ENCODE peak calls at places on chromosome 14, in six cellular contexts. P, H, V, S, O and M are unnamed samples.
A peak's percentile ranks its signal among the peaks of the same experiment; 100 is the strongest.

GRCh38 chr14:64682173-64682710 is 22.0 kb upstream of the PLEKHG3 start:
- DNase-seq in P (peak; percentile 40), V (peak; percentile 70), S (no peak), O (no peak), H (peak; percentile 93), M (no peak)

GRCh38 chr14:101980700-101981099 is 16.3 kb downstream of the DYNC1H1 start:
- DNase-seq in V (peak; percentile 46), P (no peak), S (peak; percentile 58), H (peak; percentile 99), O (peak; percentile 53), M (no peak)

GRCh38 chr14:21071225-21072041 is 1.3 kb downstream of the ARHGEF40 start:
- DNase-seq in V (peak; percentile 90), S (peak; percentile 84), P (peak; percentile 88), H (peak; percentile 94), O (peak; percentile 88), M (peak; percentile 93)

GRCh38 chr14:78162202-78162601 is 8.0 kb upstream of the NRXN3 start:
- DNase-seq in P (no peak), H (no peak), O (no peak), S (no peak), V (no peak), M (no peak)

GRCh38 chr14:104724981-104725771 is 1.1 kb downstream of the ADSS1 start:
- DNase-seq in P (peak; percentile 59), S (no peak), O (no peak), V (peak; percentile 75), H (peak; percentile 65), M (no peak)

GRCh38 chr14:76901171-76902055 is 75.2 kb downstream of the LRRC74A start:
- DNase-seq in P (no peak), O (no peak), H (peak; percentile 56), V (no peak), S (no peak), M (no peak)

GRCh38 chr14:34826661-34827060 is 48.5 kb downstream of the BAZ1A start:
- DNase-seq in S (no peak), P (no peak), O (no peak), H (no peak), V (no peak), M (no peak)

GRCh38 chr14:36510078-36510799 is 9.8 kb downstream of the NKX2-1 start:
- DNase-seq in H (no peak), P (peak; percentile 37), S (no peak), V (no peak), O (no peak), M (no peak)

GRCh38 chr14:51039285-51039684 is 55.6 kb downstream of the TRIM9 start:
- DNase-seq in V (no peak), H (no peak), O (no peak), P (no peak), S (no peak), M (no peak)

GRCh38 chr14:62168564-62169155 is 406.4 kb downstream of the SNAPC1 start:
- DNase-seq in P (no peak), H (peak; percentile 2), O (no peak), S (no peak), V (no peak), M (no peak)

GRCh38 chr14:22159049-22159448 is 430.0 kb downstream of the DAD1 start:
- DNase-seq in P (no peak), V (no peak), H (no peak), S (no peak), O (no peak), M (no peak)

GRCh38 chr14:61765225-61765943 is 3.2 kb downstream of the SNAPC1 start:
- DNase-seq in H (no peak), O (no peak), V (no peak), P (no peak), S (no peak), M (no peak)

GRCh38 chr14:63290741-63291286 is 27.9 kb downstream of the GPHB5 start:
- DNase-seq in S (no peak), V (no peak), O (no peak), H (peak; percentile 54), P (no peak), M (no peak)

GRCh38 chr14:79417961-79418360 is 793.3 kb downstream of the DIO2 start:
- DNase-seq in V (no peak), P (no peak), O (no peak), S (no peak), H (no peak), M (no peak)

GRCh38 chr14:100714205-100714781 is 12.4 kb upstream of the DLK1 start:
- DNase-seq in H (no peak), V (no peak), O (no peak), S (no peak), P (no peak), M (no peak)

GRCh38 chr14:32109676-32110075 is 32.6 kb downstream of the ARHGAP5 start:
- DNase-seq in V (no peak), H (peak; percentile 56), P (no peak), O (no peak), S (no peak), M (no peak)

GRCh38 chr14:24275524-24276139 is 4.2 kb upstream of the RABGGTA start:
- DNase-seq in P (peak; percentile 57), O (no peak), S (no peak), H (no peak), V (no peak), M (no peak)
- TF ChIP-seq CTCF in P (no peak), O (no peak), S (no peak), H (no peak), V (no peak), M (no peak)

GRCh38 chr14:58947816-58948440 is 240.5 kb upstream of the DAAM1 start:
- DNase-seq in S (no peak), H (peak; percentile 9), V (no peak), O (no peak), P (peak; percentile 46), M (no peak)
- TF ChIP-seq CTCF in S (no peak), H (no peak), V (no peak), O (no peak), P (no peak), M (no peak)

DNA sequence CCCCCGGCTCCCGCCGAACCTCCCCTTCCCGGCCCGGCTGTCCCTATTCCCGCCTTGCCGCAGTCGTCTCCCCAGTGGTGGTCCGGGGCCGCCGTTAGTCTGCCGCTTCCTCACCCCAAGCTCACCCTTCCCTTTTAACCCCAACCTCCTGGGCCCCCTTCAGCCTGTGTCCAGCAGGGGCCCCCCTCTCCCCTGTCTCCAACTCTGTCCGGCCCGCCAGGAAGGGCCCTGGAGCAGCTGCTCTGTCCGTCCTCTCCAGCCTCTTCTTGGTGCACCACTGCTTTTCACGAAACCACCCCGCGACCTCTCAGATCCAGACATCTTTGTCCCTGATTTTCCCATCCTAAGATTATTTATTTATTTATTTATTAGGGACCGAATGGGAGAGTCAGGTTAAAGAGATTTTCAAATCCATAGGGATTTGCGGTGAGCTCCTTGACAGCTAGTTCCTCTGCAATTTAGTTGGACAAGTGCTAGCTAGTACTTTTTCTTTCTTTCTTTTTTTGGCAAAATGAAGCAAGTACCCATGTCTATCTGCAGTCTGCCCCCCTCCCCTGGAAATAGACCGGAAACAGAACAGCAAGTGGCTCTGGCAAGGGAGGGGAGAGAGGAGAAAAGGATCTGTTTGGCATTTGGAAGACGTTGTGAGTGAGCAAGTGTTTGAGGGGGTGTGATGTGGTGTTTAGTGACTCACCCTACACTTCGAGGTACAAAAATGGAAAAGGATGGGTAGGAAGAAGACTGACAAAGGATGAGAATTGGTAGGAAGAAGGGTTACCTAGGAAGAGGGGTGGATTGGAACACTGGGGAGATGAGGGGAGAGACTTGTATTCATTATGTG is 632 bp downstream of the UBR7 start:
- DNase-seq in S (no peak), P (peak; percentile 68), H (peak; percentile 70), O (peak; percentile 62), V (peak; percentile 57), M (peak; percentile 64)
- TF ChIP-seq CTCF in S (peak; percentile 60), P (no peak), H (peak; percentile 45), O (peak; percentile 51), V (peak; percentile 37), M (peak; percentile 23)

GRCh38 chr14:29836395-29836794 is 91.3 kb downstream of the PRKD1 start:
- DNase-seq in S (no peak), O (no peak), P (no peak), V (no peak), H (no peak), M (no peak)

DNA sequence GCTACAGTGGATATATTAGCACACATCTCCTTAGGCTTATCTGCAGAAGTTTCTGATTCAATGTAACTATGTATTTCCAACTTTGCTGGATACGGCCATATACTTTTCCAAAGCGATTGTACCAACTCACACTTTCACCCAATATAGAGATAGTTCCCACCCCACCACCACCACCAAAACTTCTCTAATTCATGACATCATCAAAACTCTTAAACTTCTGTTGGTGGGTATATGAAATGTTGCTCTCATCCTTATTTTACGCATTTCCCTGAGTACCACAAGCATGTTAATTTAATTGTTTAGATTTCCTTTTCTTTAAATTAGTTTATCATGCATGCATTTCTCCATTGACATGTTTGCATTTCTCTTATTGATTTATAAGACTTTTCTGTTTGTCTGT is 95.6 kb downstream of the PRKD1 start:
- DNase-seq in P (no peak), O (no peak), H (no peak), S (no peak), V (no peak), M (no peak)
- TF ChIP-seq CTCF in P (no peak), O (no peak), H (no peak), S (no peak), V (no peak), M (no peak)

GRCh38 chr14:81302613-81303012 is 81.9 kb upstream of the GTF2A1 start:
- DNase-seq in P (no peak), O (no peak), H (no peak), S (no peak), V (no peak), M (no peak)
- TF ChIP-seq CTCF in P (peak; percentile 31), O (no peak), H (no peak), S (no peak), V (no peak), M (no peak)

DNA sequence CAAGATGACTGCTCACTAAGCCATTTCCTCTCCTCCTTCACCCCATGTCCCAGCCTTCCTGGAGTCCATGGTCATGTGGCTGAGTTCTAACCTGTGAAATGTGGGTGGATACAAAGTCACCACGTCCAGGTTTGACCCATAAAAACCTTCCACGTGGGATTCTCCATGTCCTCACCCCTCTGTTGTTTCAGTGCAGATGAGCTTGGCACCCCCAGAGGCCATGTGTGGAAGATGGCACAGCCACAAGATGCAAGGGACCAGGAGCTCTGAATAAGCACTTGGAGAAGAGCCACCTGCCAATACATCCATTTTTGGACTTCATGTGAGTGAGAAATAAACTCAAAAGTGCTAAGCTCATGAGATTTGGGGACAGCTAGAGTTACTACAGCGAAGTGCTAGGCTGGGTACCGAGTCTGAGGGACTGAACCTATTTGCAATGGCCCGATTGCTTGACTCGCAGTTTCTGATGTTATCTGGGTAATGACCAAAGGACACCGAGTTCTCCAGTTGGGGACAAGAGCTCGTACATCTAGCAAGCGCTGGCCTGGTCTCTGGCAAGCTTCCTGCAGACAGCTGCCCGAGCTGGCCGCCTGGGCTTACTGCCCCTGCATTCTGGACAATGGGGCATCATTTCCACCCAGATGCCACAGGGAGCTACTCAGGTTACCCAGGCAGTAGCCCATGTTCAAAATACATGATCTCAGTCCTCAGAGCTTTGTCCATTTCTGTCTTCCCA is 7.7 kb upstream of the SLC24A4 start:
- DNase-seq in P (no peak), H (no peak), V (no peak), S (no peak), O (no peak), M (no peak)
- TF ChIP-seq CTCF in P (no peak), H (no peak), V (no peak), S (no peak), O (no peak), M (no peak)

GRCh38 chr14:44384093-44384492 is 123.0 kb downstream of the FSCB start:
- DNase-seq in P (no peak), H (no peak), O (no peak), S (no peak), V (no peak), M (no peak)
- TF ChIP-seq CTCF in P (no peak), H (no peak), O (no peak), S (no peak), V (no peak), M (no peak)